ENCODE peak calls at places on chromosome 1, in six cellular contexts. I is stomach, C is ovary, F is suprapubic skin, Z is RWPE1, P is GM12878. L is an unnamed sample.

GRCh38 chr1:63087966-63088365 is 234.4 kb upstream of the FOXD3 start:
- DNase-seq in I (no peak), C (no peak), F (no peak), Z (no peak), P (no peak), L (no peak)

GRCh38 chr1:246647513-246647912 is 76.7 kb upstream of the SCCPDH start:
- DNase-seq in I (no peak), C (no peak), F (no peak), Z (no peak), P (no peak), L (no peak)

GRCh38 chr1:91549041-91549735 is 48.5 kb downstream of the CDC7 start:
- DNase-seq in I (no peak), C (no peak), F (no peak), Z (no peak), P (no peak), L (no peak)

GRCh38 chr1:58779837-58780585 is 3.8 kb downstream of the JUN start:
- DNase-seq in I (peak; percentile 72), C (peak; percentile 47), F (peak; percentile 76), Z (no peak), P (no peak), L (peak; percentile 70)

GRCh38 chr1:16048573-16049189 is 5.1 kb downstream of the CLCNKB start:
- DNase-seq in I (peak; percentile 50), C (peak; percentile 84), F (no peak), Z (no peak), P (no peak), L (peak; percentile 44)

GRCh38 chr1:41649445-41650175 is 165.1 kb upstream of the EDN2 start:
- DNase-seq in I (no peak), C (no peak), F (peak; percentile 25), Z (no peak), P (no peak), L (no peak)

GRCh38 chr1:108570128-108570527 is 10.2 kb downstream of the EEIG2 start:
- DNase-seq in I (no peak), C (no peak), F (no peak), Z (peak; percentile 29), P (no peak), L (no peak)

GRCh38 chr1:46806196-46807020 is 7.6 kb downstream of the CYP4B1 start:
- DNase-seq in I (peak; percentile 28), C (no peak), F (peak; percentile 90), Z (no peak), P (no peak), L (peak; percentile 24)

GRCh38 chr1:25622526-25622925 is 5.9 kb downstream of the MAN1C1 start:
- DNase-seq in I (no peak), C (no peak), F (no peak), Z (no peak), P (no peak), L (no peak)

GRCh38 chr1:7043232-7043549 is 257.9 kb downstream of the CAMTA1 start:
- DNase-seq in I (no peak), C (no peak), F (no peak), Z (no peak), P (no peak), L (no peak)

GRCh38 chr1:27368872-27369703 is 2.3 kb upstream of the MAP3K6 start:
- DNase-seq in I (no peak), C (no peak), F (no peak), Z (no peak), P (no peak), L (no peak)

GRCh38 chr1:56029329-56030003 is 549.9 kb downstream of the PLPP3 start:
- DNase-seq in I (no peak), C (no peak), F (no peak), Z (no peak), P (peak; percentile 5), L (no peak)

GRCh38 chr1:212650228-212650627 is 41.7 kb downstream of the ATF3 start:
- DNase-seq in I (no peak), C (no peak), F (no peak), Z (no peak), P (no peak), L (no peak)

GRCh38 chr1:228108742-228109072 is 392 bp downstream of the MRPL55 start:
- DNase-seq in I (no peak), C (no peak), F (no peak), Z (no peak), P (no peak), L (no peak)

GRCh38 chr1:192080671-192081070 is 77.6 kb upstream of the RGS18 start:
- DNase-seq in I (no peak), C (no peak), F (no peak), Z (no peak), P (no peak), L (no peak)

GRCh38 chr1:245788269-245788668 is 633.5 kb downstream of the KIF26B start:
- DNase-seq in I (no peak), C (no peak), F (no peak), Z (peak; percentile 48), P (no peak), L (peak; percentile 5)

GRCh38 chr1:145922266-145922665 is 3.7 kb upstream of the PEX11B start:
- DNase-seq in I (no peak), C (no peak), F (no peak), Z (no peak), P (no peak), L (no peak)

GRCh38 chr1:7845761-7846160 is 7.1 kb downstream of the UTS2 start:
- DNase-seq in I (no peak), C (no peak), F (no peak), Z (no peak), P (no peak), L (no peak)

GRCh38 chr1:31984419-31985347 is 29.0 kb upstream of the KHDRBS1 start:
- DNase-seq in I (no peak), C (no peak), F (no peak), Z (no peak), P (no peak), L (no peak)

DNA sequence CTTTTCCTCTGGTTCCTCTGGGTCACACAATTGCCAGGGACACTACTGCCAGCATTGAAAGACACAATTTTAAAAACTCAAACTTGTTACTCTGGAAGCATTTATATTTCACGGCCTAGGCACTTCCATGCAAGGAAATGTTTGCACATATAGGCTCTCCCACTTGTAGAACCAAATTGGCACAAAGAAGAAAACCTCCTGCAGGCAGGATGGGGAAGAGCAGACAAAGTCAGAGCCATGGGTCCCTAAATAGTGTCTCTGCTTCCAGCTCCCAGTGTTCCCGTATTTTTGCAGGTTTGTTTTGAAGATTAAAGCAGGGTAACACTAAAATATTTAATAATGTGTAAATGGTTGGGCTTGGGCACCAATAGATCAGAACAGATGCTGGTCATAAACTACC is 19.0 kb upstream of the ADGRL2 start:
- DNase-seq in I (no peak), C (no peak), F (no peak), Z (no peak), P (no peak), L (no peak)
- TF ChIP-seq CTCF in I (no peak), C (no peak), F (no peak), Z (no peak), P (no peak), L (no peak)

GRCh38 chr1:66927528-66927927 is 2.7 kb downstream of the MIER1 start:
- DNase-seq in I (no peak), C (no peak), F (no peak), Z (no peak), P (no peak), L (no peak)

GRCh38 chr1:66929289-66929688 is 4.5 kb downstream of the MIER1 start:
- DNase-seq in I (no peak), C (no peak), F (no peak), Z (no peak), P (no peak), L (no peak)

GRCh38 chr1:66924756-66925557 is at the start of the genes DNAI4 and MIER1:
- DNase-seq in I (peak; percentile 97), C (peak; percentile 98), F (peak; percentile 99), Z (peak; percentile 99), P (peak; percentile 87), L (peak; percentile 98)

GRCh38 chr1:66925944-66926343 is 1.2 kb downstream of the MIER1 start:
- DNase-seq in I (no peak), C (no peak), F (no peak), Z (no peak), P (no peak), L (no peak)

GRCh38 chr1:66925558-66925910 is 744 bp downstream of the MIER1 start:
- DNase-seq in I (no peak), C (no peak), F (no peak), Z (no peak), P (no peak), L (no peak)
- TF ChIP-seq CTCF in I (no peak), C (no peak), F (no peak), Z (no peak), P (no peak), L (no peak)

GRCh38 chr1:29833596-29833995 is 597.3 kb downstream of the PTPRU start:
- DNase-seq in I (peak; percentile 10), C (no peak), F (no peak), Z (no peak), P (no peak), L (no peak)

GRCh38 chr1:29832936-29833335 is 596.6 kb downstream of the PTPRU start:
- DNase-seq in I (peak; percentile 17), C (no peak), F (no peak), Z (no peak), P (no peak), L (no peak)

GRCh38 chr1:29837306-29837646 is 601.0 kb downstream of the PTPRU start:
- DNase-seq in I (no peak), C (no peak), F (no peak), Z (no peak), P (no peak), L (no peak)

GRCh38 chr1:29836626-29837305 is 600.4 kb downstream of the PTPRU start:
- DNase-seq in I (no peak), C (no peak), F (no peak), Z (no peak), P (no peak), L (no peak)

DNA sequence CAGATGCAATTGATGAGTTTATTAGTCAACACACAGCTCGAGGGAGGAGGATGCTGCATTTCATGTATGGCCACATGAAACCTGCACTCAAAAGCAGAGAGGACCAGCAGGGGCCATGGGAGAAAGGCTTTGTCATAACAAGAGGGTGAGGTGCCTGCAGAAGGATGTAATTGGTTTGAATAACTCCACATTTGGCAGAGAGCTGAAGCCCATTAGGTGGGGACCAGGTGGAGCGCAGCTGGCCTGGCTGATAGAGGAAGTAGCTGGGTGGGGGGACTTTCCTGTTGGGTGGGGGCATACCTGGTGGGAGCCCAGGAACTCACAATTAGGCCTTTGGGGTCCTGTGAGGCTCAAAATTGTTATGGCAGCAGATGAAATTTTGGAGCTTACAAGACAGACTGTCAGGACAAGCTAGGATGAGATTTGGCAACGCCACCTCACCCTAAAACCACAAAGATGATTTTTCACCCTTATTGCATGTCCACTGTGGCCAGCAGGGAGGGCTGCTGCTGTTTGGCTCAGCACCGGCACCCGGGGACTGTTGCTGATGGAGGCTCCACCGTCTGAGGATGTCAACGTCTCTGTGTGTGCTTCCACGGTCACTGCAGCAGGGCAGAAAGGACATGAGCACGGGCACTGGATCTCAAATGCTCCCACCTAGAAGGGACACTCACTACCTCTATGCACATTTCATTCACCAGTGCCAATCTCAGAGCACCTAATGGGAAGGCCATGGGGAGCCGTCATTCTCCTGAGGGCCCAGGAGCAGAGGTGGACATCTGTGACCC is 599.4 kb downstream of the PTPRU start:
- DNase-seq in I (no peak), C (no peak), F (no peak), Z (no peak), P (no peak), L (no peak)
- TF ChIP-seq CTCF in I (no peak), C (no peak), F (no peak), Z (no peak), P (no peak), L (no peak)

DNA sequence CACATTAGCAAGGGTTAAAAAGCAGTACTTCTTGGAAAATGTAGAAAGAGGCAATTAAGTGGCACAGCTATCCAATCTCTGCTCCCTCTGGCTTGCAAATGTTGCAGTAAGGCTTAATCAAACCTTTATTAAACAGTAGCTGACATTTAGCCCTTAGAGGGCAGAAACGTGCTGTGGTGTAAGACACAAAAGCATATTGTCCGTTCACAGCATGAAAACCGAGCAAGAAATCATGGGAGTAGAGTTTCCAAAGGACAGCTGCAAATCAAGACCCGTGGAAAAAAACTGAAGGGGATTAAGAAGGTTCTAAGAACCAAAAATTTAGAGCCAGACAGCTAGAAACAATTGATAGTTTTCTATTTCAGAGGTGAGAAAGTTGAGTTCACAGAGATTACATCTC is 13.1 kb downstream of the ZP4 start:
- DNase-seq in I (no peak), C (no peak), F (no peak), Z (no peak), P (no peak), L (no peak)
- TF ChIP-seq CTCF in I (no peak), C (no peak), F (no peak), Z (no peak), P (no peak), L (no peak)

L was measured in Calu3.